ENCODE peak calls at places on chromosome X, in seven cellular contexts. L is heart right ventricle, K is right atrium auricular region, J is GM23338, A is A549, R is body of pancreas, B is IMR-90. F is an unnamed sample.
A peak's percentile ranks its signal among the peaks of the same experiment; 100 is the strongest.

GRCh38 chrX:18394477-18394876 is 30.9 kb upstream of the CDKL5 start:
- DNase-seq in R (no peak), K (no peak), L (no peak), B (no peak), A (no peak), J (no peak), F (no peak)

GRCh38 chrX:63784902-63785692 is at the start of gene ARHGEF9:
- DNase-seq in R (peak; percentile 39), B (no peak), A (no peak), J (peak; percentile 76), K (no peak), L (peak; percentile 5), F (no peak)

GRCh38 chrX:19660604-19661003 is 145.3 kb upstream of the MAP3K15 start:
- DNase-seq in L (no peak), J (no peak), K (no peak), B (no peak), A (no peak), R (no peak), F (no peak)

GRCh38 chrX:150990910-150991309 is 7.8 kb downstream of the HMGB3 start:
- DNase-seq in B (no peak), K (no peak), R (peak; percentile 20), A (no peak), J (no peak), L (no peak), F (no peak)

GRCh38 chrX:153781428-153782047 is 697 bp downstream of the SRPK3 start:
- DNase-seq in J (no peak), B (no peak), K (no peak), A (no peak), R (no peak), L (no peak), F (no peak)

GRCh38 chrX:56766554-56767412 is 37.7 kb downstream of the NBDY start:
- DNase-seq in B (peak; percentile 39), R (no peak), L (no peak), A (no peak), K (peak; percentile 60), J (no peak), F (no peak)

GRCh38 chrX:102067966-102068723 is 57.3 kb upstream of the TCEAL2 start:
- DNase-seq in J (peak; percentile 21), K (no peak), B (peak; percentile 16), R (peak; percentile 37), A (peak; percentile 24), L (no peak), F (peak; percentile 13)

GRCh38 chrX:131068945-131069719 is 11.0 kb downstream of the ARHGAP36 start:
- DNase-seq in R (peak; percentile 66), L (no peak), K (no peak), B (no peak), A (peak; percentile 86), J (peak; percentile 84), F (no peak)

GRCh38 chrX:54181196-54181953 is 1.7 kb downstream of the FAM120C start:
- DNase-seq in A (no peak), J (no peak), K (no peak), B (peak; percentile 41), R (peak; percentile 28), L (no peak), F (no peak)

GRCh38 chrX:154486052-154486395 is 391 bp downstream of the UBL4A start:
- DNase-seq in L (peak; percentile 31), A (no peak), B (no peak), R (peak; percentile 70), J (peak; percentile 7), K (no peak), F (peak; percentile 36)

GRCh38 chrX:137052641-137053235 is 18.9 kb upstream of the GPR101 start:
- DNase-seq in R (peak; percentile 12), A (no peak), K (no peak), B (no peak), L (no peak), J (peak; percentile 15), F (peak; percentile 24)

GRCh38 chrX:12065251-12065650 is 73.0 kb upstream of the FRMPD4 start:
- DNase-seq in J (peak; percentile 68), L (no peak), R (no peak), B (peak; percentile 28), A (peak; percentile 25), K (no peak), F (no peak)

GRCh38 chrX:74493806-74494205 is 72.5 kb downstream of the SLC16A2 start:
- DNase-seq in R (no peak), L (no peak), A (no peak), B (no peak), J (peak; percentile 8), K (no peak), F (no peak)

GRCh38 chrX:74579597-74580209 is 34.7 kb downstream of the RLIM start:
- DNase-seq in R (no peak), K (no peak), A (no peak), L (no peak), J (no peak), B (peak; percentile 14), F (no peak)

GRCh38 chrX:130726661-130727060 is 176.3 kb downstream of the ENOX2 start:
- DNase-seq in K (no peak), A (no peak), J (no peak), B (peak; percentile 49), R (no peak), L (no peak), F (no peak)

GRCh38 chrX:10190367-10190766 is 33.6 kb downstream of the CLCN4 start:
- DNase-seq in R (peak; percentile 55), L (peak; percentile 47), B (peak; percentile 83), J (peak; percentile 50), K (no peak), A (peak; percentile 90), F (no peak)

GRCh38 chrX:34813618-34814017 is 129.0 kb upstream of the FAM47B start:
- DNase-seq in B (peak; percentile 70), A (no peak), L (no peak), K (no peak), J (no peak), R (no peak), F (no peak)

GRCh38 chrX:129793604-129794191 is 13.9 kb downstream of the SASH3 start:
- DNase-seq in B (no peak), J (no peak), L (no peak), K (no peak), R (no peak), A (no peak), F (no peak)

GRCh38 chrX:11558972-11559371 is 106.7 kb downstream of the ARHGAP6 start:
- DNase-seq in R (peak; percentile 13), A (peak; percentile 44), K (no peak), L (no peak), B (no peak), J (peak; percentile 48), F (peak; percentile 40)

GRCh38 chrX:123859409-123859827 is 435 bp upstream of the XIAP start:
- DNase-seq in J (peak; percentile 86), L (no peak), A (no peak), B (no peak), K (no peak), R (peak; percentile 86), F (no peak)

GRCh38 chrX:67654301-67654700 is 110.5 kb downstream of the AR start:
- DNase-seq in J (peak; percentile 4), K (no peak), L (no peak), A (no peak), B (no peak), R (no peak), F (no peak)

GRCh38 chrX:24100713-24101112 is 46.0 kb downstream of the EIF2S3 start:
- DNase-seq in B (peak; percentile 72), J (no peak), K (no peak), L (no peak), R (no peak), A (no peak), F (no peak)

DNA sequence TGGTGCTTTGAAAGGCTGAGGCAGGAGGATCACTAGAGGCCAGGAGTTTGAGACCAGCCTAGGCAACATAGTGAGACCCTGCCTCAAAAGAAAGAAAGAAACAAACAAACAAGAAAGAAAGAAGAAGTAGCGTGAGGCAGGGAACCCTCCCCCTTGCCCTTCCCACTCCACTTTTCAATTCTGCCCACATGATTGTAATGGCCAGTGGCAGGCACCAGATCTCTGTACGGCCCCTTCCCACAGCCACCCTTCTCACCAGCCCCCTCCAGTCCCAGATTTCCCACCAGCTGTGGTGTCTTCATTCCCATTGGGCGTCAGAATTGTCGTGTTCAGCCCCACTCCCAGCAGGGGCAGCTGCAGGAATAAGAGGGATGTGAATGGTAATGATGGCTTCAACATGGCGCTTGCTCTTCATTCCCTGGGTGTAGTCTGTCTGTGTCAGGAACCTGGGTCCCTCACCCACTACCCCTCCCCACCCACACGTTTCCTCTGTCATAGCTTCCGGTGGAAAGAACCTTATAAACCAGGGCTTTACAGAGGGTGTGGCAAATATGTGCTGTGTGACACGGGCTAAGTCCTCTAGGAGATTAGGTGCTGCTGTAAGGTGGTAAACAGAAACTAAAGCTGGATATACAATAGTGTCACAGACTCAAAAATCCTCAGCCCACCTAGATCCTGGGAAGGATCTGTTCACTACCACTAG is at the start of gene IL2RG:
- DNase-seq in B (no peak), J (no peak), K (no peak), L (no peak), A (no peak), R (no peak), F (peak; percentile 92)
- H3K4me3 ChIP-seq in B (no peak within 1 kb of the TSS), J (no peak within 1 kb of the TSS), K (no peak within 1 kb of the TSS), L (no peak within 1 kb of the TSS), A (no peak within 1 kb of the TSS), R (no peak within 1 kb of the TSS), F (peak within 1 kb of the TSS; percentile 80)

GRCh38 chrX:118551426-118551825 is 55.8 kb downstream of the DOCK11 start:
- DNase-seq in K (no peak), L (no peak), B (no peak), J (no peak), R (no peak), A (no peak), F (no peak)
- H3K27ac ChIP-seq in K (no peak overlapping the region), L (no peak overlapping the region), B (no peak overlapping the region), J (no peak overlapping the region), R (no peak overlapping the region), A (no peak overlapping the region), F (no peak overlapping the region)

DNA sequence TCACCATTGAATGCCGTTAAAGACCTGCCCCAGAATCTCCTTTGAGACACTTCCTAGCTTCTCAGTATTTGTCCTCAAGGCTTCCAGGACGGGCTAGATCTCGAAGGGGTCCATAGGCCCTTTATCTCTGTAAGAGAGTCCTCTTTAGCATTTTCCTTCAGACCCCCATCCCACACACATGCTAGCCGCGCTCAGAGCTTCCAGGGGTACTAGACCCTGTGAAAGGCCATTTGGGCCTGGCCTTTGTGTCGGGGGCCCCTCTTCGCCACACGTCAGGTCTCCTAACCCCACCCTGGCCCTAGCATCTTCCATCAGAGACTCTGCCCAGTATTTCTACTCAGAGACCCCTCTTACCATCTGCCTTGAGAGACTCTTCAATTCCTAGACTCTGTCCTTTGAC is 759 bp downstream of the UBA1 start:
- DNase-seq in R (no peak), K (no peak), B (no peak), J (no peak), A (no peak), L (no peak), F (no peak)
- H3K4me1 ChIP-seq in R (peaks cover 51% of the 10 kb centered on the region), K (no peaks in the 10 kb centered on the region), B (peaks cover 24% of the 10 kb centered on the region), J (peaks cover 28% of the 10 kb centered on the region), A (peaks cover 50% of the 10 kb centered on the region), L (peaks cover 2% of the 10 kb centered on the region), F (peaks cover 16% of the 10 kb centered on the region)

DNA sequence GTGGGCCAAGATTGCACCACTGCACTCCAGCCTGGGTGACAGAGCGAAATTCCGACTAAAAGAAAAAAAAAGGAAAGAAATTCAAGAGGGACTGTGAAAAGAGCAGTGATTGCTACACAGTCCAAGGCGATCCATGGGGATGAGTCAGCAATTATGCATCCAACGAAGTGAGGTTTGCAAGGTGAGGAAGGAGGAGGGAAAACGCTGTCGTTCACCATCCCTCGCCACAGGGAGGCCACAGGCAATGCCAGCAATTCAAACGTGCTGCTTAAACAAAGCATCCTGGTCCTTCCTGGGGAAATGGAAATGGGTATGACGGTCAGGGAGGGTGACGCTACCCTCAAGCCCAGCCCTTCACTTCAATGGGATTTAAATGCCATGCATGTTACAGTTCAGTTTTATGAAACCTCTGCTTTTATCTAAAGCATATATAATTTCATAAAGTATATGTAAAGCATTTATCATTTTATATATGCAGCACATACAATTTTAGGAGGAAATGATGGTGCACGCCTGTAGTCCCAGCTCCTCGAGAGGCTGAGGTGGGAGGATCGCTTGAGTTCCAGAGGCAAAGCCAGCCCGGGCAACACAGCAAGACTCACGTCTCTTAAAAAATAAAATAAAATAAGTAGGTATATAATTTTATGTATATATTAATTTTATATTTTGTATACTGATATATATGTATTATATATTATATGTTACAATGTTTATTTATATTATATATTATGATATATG is 108.7 kb downstream of the DHRSX start:
- DNase-seq in A (peak; percentile 98), J (peak; percentile 85), L (no peak), R (no peak), K (no peak), B (peak; percentile 82), F (no peak)
- H3K4me3 ChIP-seq in A (peak overlapping the region; percentile 27), J (no peak overlapping the region), L (no peak overlapping the region), R (no peak overlapping the region), K (no peak overlapping the region), B (no peak overlapping the region), F (no peak overlapping the region)